ENCODE peak calls at places on chromosomes 5 and 9, in four cellular contexts. O, W, L and P are unnamed samples.

GRCh38 chr5:142445266-142445665 is 120.4 kb upstream of the SPRY4 start:
- DNase-seq in O (no peak), W (no peak), L (no peak), P (no peak)

GRCh38 chr9:136149853-136150252 is 31.2 kb upstream of the TMEM250 start:
- DNase-seq in O (no peak), W (no peak), L (no peak), P (no peak)

GRCh38 chr9:80755586-80755985 is 933.8 kb downstream of the TLE1 start:
- DNase-seq in O (no peak), W (no peak), L (no peak), P (no peak)

GRCh38 chr9:89597711-89598707 is 6.8 kb upstream of the GADD45G start:
- DNase-seq in O (peak), W (no peak), L (peak), P (no peak)

GRCh38 chr9:89350988-89351557 is 32.8 kb downstream of the SECISBP2 start:
- DNase-seq in O (no peak), L (no peak), W (no peak), P (no peak)

GRCh38 chr5:17163185-17163584 is 54.2 kb upstream of the BASP1 start:
- DNase-seq in W (no peak), O (no peak), L (no peak), P (no peak)

GRCh38 chr5:123557907-123558306 is 45.9 kb downstream of the CSNK1G3 start:
- DNase-seq in W (no peak), L (no peak), O (no peak), P (no peak)

GRCh38 chr5:79720096-79720495 is 30.5 kb downstream of the CMYA5 start:
- DNase-seq in O (no peak), W (no peak), L (no peak), P (no peak)

GRCh38 chr9:136297766-136298735 is 5.8 kb downstream of the CCDC187 start:
- DNase-seq in L (no peak), O (no peak), W (no peak), P (no peak)

GRCh38 chr9:71937070-71937625 is 25.7 kb downstream of the C9orf85 start:
- DNase-seq in O (no peak), W (no peak), L (no peak), P (no peak)

GRCh38 chr9:13033959-13034695 is 245.4 kb downstream of the MPDZ start:
- DNase-seq in O (peak), L (peak), W (no peak), P (peak)

GRCh38 chr9:6562194-6562593 is 83.3 kb downstream of the GLDC start:
- DNase-seq in L (no peak), O (peak), W (no peak), P (no peak)

GRCh38 chr9:116101516-116101915 is 52.1 kb upstream of the PAPPA start:
- DNase-seq in O (peak), L (no peak), W (no peak), P (no peak)

GRCh38 chr5:923473-923873 is 30.8 kb downstream of the TRIP13 start:
- DNase-seq in W (no peak), O (peak), L (peak), P (no peak)

GRCh38 chr5:929596-929995 is 36.9 kb downstream of the TRIP13 start:
- DNase-seq in W (no peak), L (no peak), O (no peak), P (no peak)

GRCh38 chr5:930853-931252 is 38.2 kb downstream of the TRIP13 start:
- DNase-seq in O (no peak), L (no peak), W (no peak), P (no peak)

GRCh38 chr5:926416-927171 is 33.9 kb downstream of the TRIP13 start:
- DNase-seq in W (no peak), O (peak), L (no peak), P (no peak)

DNA sequence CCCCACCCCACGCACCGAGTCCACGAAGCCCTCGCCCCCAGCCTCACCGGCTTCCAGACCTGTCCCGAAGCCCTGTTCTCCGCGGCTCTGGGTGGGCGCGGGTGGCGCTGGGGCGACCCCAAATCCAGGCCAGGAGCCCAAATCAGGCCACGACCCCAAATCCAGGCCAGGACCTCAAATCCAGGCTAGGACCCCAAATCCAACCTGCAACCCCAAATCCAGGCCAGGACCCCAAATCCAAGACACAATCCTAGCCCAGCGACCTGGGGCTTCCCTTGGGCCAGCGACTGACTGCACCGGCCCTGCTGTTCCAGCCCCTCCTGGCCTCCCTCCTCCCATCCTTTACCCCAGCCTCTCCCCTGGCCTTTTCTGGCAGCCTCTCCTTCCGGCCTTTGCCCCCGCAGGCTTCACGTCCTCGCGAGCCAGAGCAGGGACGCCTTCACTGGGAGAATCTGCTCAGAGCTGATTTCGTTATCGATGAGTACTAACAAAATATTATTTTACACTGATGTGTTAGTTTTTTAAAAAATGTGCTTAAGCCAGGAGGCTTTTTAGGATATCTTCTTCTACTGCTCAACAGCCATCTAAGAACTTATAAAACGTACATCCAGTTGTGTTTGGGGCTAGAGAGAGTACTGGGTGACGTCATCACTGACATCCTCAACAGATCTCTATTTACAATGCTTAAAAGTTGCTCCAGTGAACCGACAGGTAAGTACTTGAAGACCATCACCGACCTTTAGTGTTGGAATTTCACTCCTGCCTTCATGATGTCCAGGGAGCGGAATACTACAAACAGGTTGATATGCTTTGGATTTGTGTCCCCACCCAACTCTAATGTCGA is 34.7 kb downstream of the TRIP13 start:
- DNase-seq in O (no peak), W (no peak), L (no peak), P (no peak)
- H3K4me3 ChIP-seq in O (no peak), W (no peak), L (no peak), P (no peak)

DNA sequence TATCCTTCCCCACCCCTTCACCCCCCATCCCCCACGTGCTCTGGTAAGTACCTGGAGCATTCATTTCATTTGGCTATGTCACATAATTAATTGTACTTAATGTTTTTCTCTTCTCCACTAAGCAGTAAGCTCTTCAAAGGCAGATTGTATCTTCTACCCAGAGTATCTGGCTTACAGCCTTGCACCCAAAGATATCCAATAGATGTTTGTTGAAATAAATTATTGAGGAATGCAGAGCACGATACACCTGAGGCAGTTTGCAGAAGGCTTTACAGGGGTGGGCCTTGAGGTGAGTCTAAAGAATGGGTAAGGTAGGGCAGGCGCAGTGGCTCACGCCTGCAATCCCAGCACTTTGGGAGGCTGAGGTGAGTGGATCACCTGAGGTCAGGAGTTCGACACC is 2.5 kb upstream of the SOWAHA start:
- DNase-seq in L (no peak), W (no peak), O (no peak), P (no peak)
- TF ChIP-seq CTCF in L (no peak), W (no peak), O (no peak), P (no peak)

GRCh38 chr5:92505925-92506324 is 1075.1 kb downstream of the NR2F1-AS1 start:
- DNase-seq in O (peak), W (no peak), L (no peak), P (no peak)
- H3K4me3 ChIP-seq in O (peak), W (no peak), L (no peak), P (no peak)

DNA sequence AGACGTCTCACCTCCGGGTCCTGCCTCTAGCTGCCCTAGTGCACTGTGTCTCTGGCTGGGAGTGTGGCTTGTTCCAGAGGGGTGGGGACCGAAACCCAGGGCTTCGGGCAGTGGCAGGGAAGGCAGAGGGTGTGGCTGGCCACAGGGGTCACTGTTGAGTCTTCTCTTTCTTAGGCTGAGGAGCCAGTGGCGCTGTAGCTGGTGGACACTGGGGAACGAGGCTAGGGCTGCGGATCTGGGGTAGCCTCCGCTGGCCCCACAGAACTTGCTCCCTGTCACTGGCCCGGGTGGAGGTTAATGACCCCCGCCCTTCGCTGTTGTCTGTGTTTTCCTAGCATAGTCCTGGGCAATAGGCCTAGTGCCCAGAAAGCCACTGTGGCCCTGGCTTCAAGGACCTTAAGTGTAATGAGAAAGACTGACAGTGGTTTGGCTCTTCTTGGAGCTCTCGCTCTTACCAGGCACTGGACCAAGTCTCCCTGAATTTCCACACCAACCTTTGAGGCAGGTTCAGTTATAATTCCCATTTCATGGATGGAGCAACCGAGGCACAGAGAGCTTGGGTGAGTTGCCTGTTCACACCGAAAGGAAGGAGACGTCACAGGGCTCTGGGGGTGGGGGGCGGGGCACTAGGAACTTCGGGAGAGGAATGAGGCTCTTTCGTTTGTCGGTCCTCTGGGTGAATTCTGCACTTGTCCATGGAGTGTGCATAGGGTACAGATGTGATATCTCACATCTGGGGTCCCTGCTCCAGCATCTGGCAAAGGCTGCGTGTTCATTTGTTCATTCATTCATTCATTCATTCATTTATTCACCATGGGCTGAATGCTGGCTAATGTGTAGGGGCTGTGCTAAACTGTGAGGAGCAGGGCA is 4.8 kb upstream of the IER5L start:
- DNase-seq in O (peak), L (no peak), W (no peak), P (no peak)
- TF ChIP-seq CTCF in O (peak), L (no peak), W (peak), P (peak)

GRCh38 chr9:36319183-36319582 is 60.9 kb upstream of the GNE start:
- DNase-seq in O (no peak), L (no peak), W (no peak), P (no peak)
- H3K4me3 ChIP-seq in O (no peak), L (no peak), W (no peak), P (no peak)

GRCh38 chr5:99169309-99169708 is 240.5 kb upstream of the CHD1 start:
- DNase-seq in W (no peak), O (peak), L (no peak), P (no peak)
- TF ChIP-seq CTCF in W (peak), O (peak), L (no peak), P (no peak)

GRCh38 chr9:128102196-128102595 is 25.3 kb downstream of the PTGES2 start:
- DNase-seq in W (no peak), L (no peak), O (no peak), P (no peak)
- H3K4me3 ChIP-seq in W (no peak), L (no peak), O (no peak), P (no peak)

DNA sequence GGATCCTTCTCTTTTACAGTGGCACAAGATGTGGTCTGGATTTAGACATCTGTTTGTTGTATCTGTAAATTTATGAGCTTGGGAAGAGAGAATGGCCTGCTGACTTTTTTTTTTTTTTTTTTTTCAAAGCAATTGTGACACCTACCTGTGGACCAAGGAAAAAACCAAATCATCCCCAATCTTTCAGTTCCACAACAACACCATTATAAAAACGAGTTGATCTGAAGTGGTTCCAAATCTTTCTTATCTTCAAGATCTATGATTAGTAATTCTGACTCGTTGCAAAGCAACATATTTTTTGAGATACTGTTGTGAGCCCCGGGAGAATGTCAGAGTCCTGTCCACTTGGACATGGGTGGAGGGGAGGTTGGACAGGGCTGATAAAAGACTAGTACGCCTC is 4.8 kb downstream of the IRX2 start:
- DNase-seq in O (no peak), L (no peak), W (no peak), P (no peak)
- TF ChIP-seq CTCF in O (no peak), L (no peak), W (no peak), P (no peak)

GRCh38 chr9:127979015-127979332 is 1.8 kb downstream of the EEIG1 start:
- DNase-seq in O (no peak), L (no peak), W (no peak), P (no peak)

GRCh38 chr9:127976498-127976897 is 4.3 kb downstream of the EEIG1 start:
- DNase-seq in W (no peak), L (no peak), O (no peak), P (no peak)

GRCh38 chr9:127977877-127978647 is 2.7 kb downstream of the EEIG1 start:
- DNase-seq in L (peak), W (peak), O (peak), P (no peak)

GRCh38 chr9:127975376-127976315 is 5.1 kb downstream of the EEIG1 start:
- DNase-seq in O (no peak), L (no peak), W (no peak), P (no peak)

GRCh38 chr9:127976943-127977871 is 3.6 kb downstream of the EEIG1 start:
- DNase-seq in O (no peak), W (no peak), L (no peak), P (no peak)
- H3K4me3 ChIP-seq in O (peak), W (peak), L (peak), P (peak)